ENCODE peak calls at places on chromosome 9, in eight cellular contexts. O is right atrium auricular region, Y is esophagus muscularis mucosa, H is IMR-90, K is cardiac muscle cell, C is right lobe of liver, E is heart left ventricle, T is colonic mucosa. F is an unnamed sample.

GRCh38 chr9:27654629-27655285 is 81.5 kb upstream of the C9orf72 start:
- DNase-seq in C (peak; percentile 86), H (no peak), K (no peak), T (peak; percentile 68), Y (no peak), O (no peak), E (no peak), F (no peak)

GRCh38 chr9:25255216-25255615 is 423.0 kb downstream of the TUSC1 start:
- DNase-seq in K (no peak), H (no peak), Y (no peak), E (no peak), T (no peak), C (no peak), O (no peak), F (no peak)

GRCh38 chr9:122191519-122191918 is 31.8 kb downstream of the MORN5 start:
- DNase-seq in E (no peak), H (no peak), K (no peak), T (no peak), C (no peak), O (no peak), Y (no peak), F (no peak)

GRCh38 chr9:70519912-70520724 is 105.7 kb upstream of the KLF9 start:
- DNase-seq in O (no peak), E (no peak), C (no peak), K (no peak), H (no peak), Y (no peak), T (no peak), F (no peak)

GRCh38 chr9:2255128-2255527 is 240.0 kb downstream of the SMARCA2 start:
- DNase-seq in T (no peak), K (peak; percentile 28), H (no peak), Y (no peak), C (no peak), O (no peak), E (no peak), F (no peak)

GRCh38 chr9:135241381-135242380 is 154.2 kb downstream of the OLFM1 start:
- DNase-seq in K (no peak), Y (no peak), H (no peak), C (no peak), O (no peak), E (peak; percentile 15), T (no peak), F (no peak)

GRCh38 chr9:71098801-71099200 is 22.6 kb downstream of the TRPM3 start:
- DNase-seq in Y (no peak), E (no peak), C (no peak), K (peak; percentile 9), H (no peak), T (no peak), O (no peak), F (no peak)

GRCh38 chr9:137488330-137488653 is 29.2 kb upstream of the NSMF start:
- DNase-seq in C (no peak), O (no peak), H (no peak), Y (no peak), K (peak; percentile 11), E (no peak), T (peak; percentile 53), F (no peak)

GRCh38 chr9:109568568-109569210 is 70.6 kb upstream of the PTPN3 start:
- DNase-seq in C (no peak), Y (peak; percentile 55), H (no peak), T (no peak), E (peak; percentile 65), O (no peak), K (no peak), F (no peak)

GRCh38 chr9:101463397-101463796 is 27.8 kb upstream of the ALDOB start:
- DNase-seq in O (no peak), C (no peak), T (no peak), K (peak; percentile 62), H (peak; percentile 67), Y (no peak), E (no peak), F (no peak)

GRCh38 chr9:68690088-68690487 is 15.0 kb upstream of the PIP5K1B start:
- DNase-seq in K (peak; percentile 40), O (peak; percentile 61), H (no peak), T (no peak), C (no peak), Y (peak; percentile 90), E (peak; percentile 76), F (no peak)

GRCh38 chr9:130766031-130766903 is 68.8 kb upstream of the ABL1 start:
- DNase-seq in T (peak; percentile 77), C (no peak), K (no peak), Y (no peak), O (no peak), E (no peak), H (no peak), F (no peak)

GRCh38 chr9:36969216-36969771 is 64.8 kb downstream of the PAX5 start:
- DNase-seq in Y (no peak), K (no peak), O (no peak), H (no peak), C (peak; percentile 37), T (no peak), E (no peak), F (no peak)

GRCh38 chr9:6584881-6585597 is 60.5 kb downstream of the GLDC start:
- DNase-seq in C (no peak), O (no peak), T (no peak), K (peak; percentile 60), Y (no peak), E (no peak), H (peak; percentile 40), F (no peak)

GRCh38 chr9:26426732-26427131 is 465.9 kb downstream of the CAAP1 start:
- DNase-seq in Y (no peak), O (no peak), C (no peak), E (no peak), H (no peak), T (no peak), K (no peak), F (no peak)

GRCh38 chr9:98644011-98644410 is 64.7 kb downstream of the GABBR2 start:
- DNase-seq in K (no peak), O (no peak), C (no peak), E (no peak), Y (no peak), T (no peak), H (peak; percentile 14), F (no peak)

GRCh38 chr9:1058826-1059225 is 8.7 kb downstream of the DMRT2 start:
- DNase-seq in E (no peak), Y (no peak), T (no peak), H (no peak), K (no peak), C (no peak), O (no peak), F (no peak)

GRCh38 chr9:110650991-110651411 is 17.6 kb upstream of the MUSK start:
- DNase-seq in E (no peak), T (no peak), C (no peak), H (peak; percentile 99), Y (no peak), K (peak; percentile 79), O (no peak), F (no peak)

GRCh38 chr9:128556276-128556675 is 3.9 kb downstream of the SPTAN1 start:
- DNase-seq in H (no peak), O (no peak), K (no peak), C (no peak), E (no peak), Y (no peak), T (no peak), F (no peak)

GRCh38 chr9:34501889-34502425 is 20.8 kb downstream of the ENHO start:
- DNase-seq in H (peak; percentile 27), Y (no peak), E (peak; percentile 55), O (peak; percentile 68), K (peak; percentile 97), C (no peak), T (no peak), F (no peak)

GRCh38 chr9:7656648-7657047 is 142.9 kb downstream of the DMAC1 start:
- DNase-seq in T (peak; percentile 46), C (no peak), Y (no peak), H (peak; percentile 3), O (no peak), K (peak; percentile 36), E (no peak), F (no peak)

DNA sequence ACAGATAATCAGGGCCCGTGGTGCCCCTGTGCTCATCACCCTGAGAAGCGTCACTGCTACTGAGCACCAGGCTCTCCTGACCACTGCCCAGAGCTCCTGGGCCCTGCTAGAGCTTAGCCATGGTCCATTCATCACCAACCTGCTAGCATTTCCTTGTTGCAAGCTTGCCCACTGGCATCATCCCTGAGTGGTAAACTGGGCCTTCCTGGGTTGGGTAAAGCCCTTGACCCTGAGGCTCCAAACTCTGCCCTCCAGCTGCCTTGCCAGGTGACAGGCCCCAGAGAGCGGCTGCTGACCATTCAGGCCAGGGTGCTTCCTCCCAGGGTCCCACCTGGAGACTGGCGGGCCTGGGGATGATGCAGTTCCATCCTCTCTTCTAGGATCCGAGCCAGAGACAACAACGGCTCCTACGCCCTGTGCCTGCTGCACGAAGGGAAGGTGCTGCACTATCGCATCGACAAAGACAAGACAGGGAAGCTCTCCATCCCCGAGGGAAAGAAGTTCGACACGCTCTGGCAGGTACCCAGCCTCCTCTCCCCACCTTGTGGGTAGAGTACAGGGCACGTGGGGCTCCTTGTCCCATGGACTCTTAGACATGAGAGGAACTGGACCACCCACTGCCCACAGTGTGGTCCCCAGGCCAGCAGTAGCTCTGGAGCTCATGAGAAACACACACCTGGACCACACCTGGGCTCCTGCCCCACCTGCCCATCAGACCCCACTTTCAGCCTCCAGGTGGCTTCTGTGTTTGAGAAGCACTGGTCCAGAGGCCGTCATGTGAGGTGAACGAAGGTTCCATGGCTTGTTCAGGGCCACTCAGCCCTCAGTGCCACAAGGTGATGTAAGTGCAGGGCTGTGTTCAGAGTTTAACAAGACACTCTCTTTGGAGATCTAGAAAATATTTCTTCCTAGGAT is 60.5 kb downstream of the SYK start:
- DNase-seq in K (no peak), T (no peak), Y (no peak), O (no peak), H (no peak), E (no peak), C (no peak), F (peak; percentile 76)
- H3K4me1 ChIP-seq in K (no peaks in the 10 kb centered on the region), T (no peaks in the 10 kb centered on the region), Y (no peaks in the 10 kb centered on the region), O (no peaks in the 10 kb centered on the region), H (no peaks in the 10 kb centered on the region), E (no peaks in the 10 kb centered on the region), C (no peaks in the 10 kb centered on the region), F (no peaks in the 10 kb centered on the region)

GRCh38 chr9:23088932-23089364 is 642.3 kb downstream of the DMRTA1 start:
- DNase-seq in K (no peak), Y (no peak), H (no peak), C (no peak), E (no peak), O (no peak), T (no peak), F (no peak)
- TF ChIP-seq CTCF in K (no peak), Y (no peak), H (peak; percentile 19), C (no peak), E (no peak), O (no peak), T (no peak), F (no peak)

GRCh38 chr9:131997076-131997475 is 82.6 kb downstream of the MED27 start:
- DNase-seq in T (no peak), H (no peak), E (no peak), O (no peak), C (no peak), Y (no peak), K (no peak), F (no peak)
- H3K4me3 ChIP-seq in T (no peak overlapping the region), H (no peak overlapping the region), E (no peak overlapping the region), O (no peak overlapping the region), C (no peak overlapping the region), Y (no peak overlapping the region), K (no peak overlapping the region), F (no peak overlapping the region)

DNA sequence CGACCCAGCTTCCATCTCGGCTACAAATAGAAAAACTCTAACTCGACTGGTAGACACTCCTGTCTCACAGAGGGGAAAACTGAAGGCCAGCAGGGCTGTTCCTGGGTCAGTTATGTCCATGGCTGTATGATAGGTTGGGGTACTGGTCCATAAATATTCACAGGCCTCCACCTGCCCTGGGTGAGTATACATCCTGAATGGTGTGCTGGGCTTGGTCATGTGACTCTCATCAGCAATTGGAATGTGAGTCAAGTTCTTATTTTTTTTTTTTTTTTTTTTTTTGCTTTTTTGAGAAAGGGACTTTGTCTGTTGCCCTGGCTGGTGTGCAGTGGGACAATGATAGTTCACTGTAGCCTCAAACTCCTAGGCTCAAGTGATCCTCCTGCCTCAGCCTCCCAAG is 58.3 kb upstream of the NEK6 start:
- DNase-seq in K (no peak), H (no peak), C (peak; percentile 30), T (no peak), E (no peak), Y (no peak), O (no peak), F (no peak)
- H3K4me1 ChIP-seq in K (peaks cover 21% of the 10 kb centered on the region), H (no peaks in the 10 kb centered on the region), C (no peaks in the 10 kb centered on the region), T (no peaks in the 10 kb centered on the region), E (peaks cover 4% of the 10 kb centered on the region), Y (peaks cover 5% of the 10 kb centered on the region), O (no peaks in the 10 kb centered on the region), F (no peaks in the 10 kb centered on the region)